ENCODE peak calls at places on chromosomes 5 and 9, in seven cellular contexts. R is iris pigment epithelial cell; G is HEK293T; S is hepatocyte; X is T-cell; F is CD4-positive, CD25-positive, alpha-beta regulatory T cell; N is uterus. D is an unnamed sample.

GRCh38 chr5:23419115-23419514 is 88.3 kb upstream of the PRDM9 start:
- DNase-seq in R (peak), N (no peak), S (no peak), X (no peak), G (peak), F (no peak), D (peak)

GRCh38 chr5:97412959-97413358 is 229.9 kb upstream of the RIOK2 start:
- DNase-seq in S (no peak), N (no peak), G (no peak), X (no peak), R (no peak), F (no peak), D (no peak)

GRCh38 chr9:113155911-113156559 is 5.2 kb downstream of the SLC31A2 start:
- DNase-seq in F (no peak), X (peak), N (no peak), R (no peak), S (no peak), G (no peak), D (no peak)

GRCh38 chr5:149362541-149362940 is 4.7 kb downstream of the PCYOX1L start:
- DNase-seq in F (no peak), N (no peak), S (no peak), G (no peak), X (no peak), R (no peak), D (no peak)

GRCh38 chr9:75907329-75907728 is 16.9 kb downstream of the PCSK5 start:
- DNase-seq in R (peak), N (no peak), F (no peak), G (no peak), X (no peak), S (peak), D (no peak)

GRCh38 chr5:65640240-65640639 is 15.4 kb downstream of the SHLD3 start:
- DNase-seq in F (no peak), R (peak), S (no peak), G (no peak), N (no peak), X (no peak), D (no peak)

GRCh38 chr5:75053286-75054109 is 1.1 kb upstream of the GCNT4 start:
- DNase-seq in R (peak), S (peak), F (peak), G (peak), X (peak), N (peak), D (peak)

GRCh38 chr5:102307232-102307631 is 11.1 kb upstream of the SLCO4C1 start:
- DNase-seq in X (no peak), G (no peak), R (no peak), S (no peak), F (no peak), N (no peak), D (no peak)

GRCh38 chr9:4798281-4798680 is 5.5 kb downstream of the RCL1 start:
- DNase-seq in G (no peak), N (no peak), X (no peak), S (no peak), F (no peak), R (no peak), D (no peak)

GRCh38 chr9:106862946-106863740 is at the start of gene ZNF462:
- DNase-seq in F (no peak), R (peak), G (peak), N (peak), S (peak), X (no peak), D (no peak)

GRCh38 chr9:110835404-110835803 is 166.8 kb downstream of the MUSK start:
- DNase-seq in N (no peak), S (no peak), X (no peak), G (no peak), F (no peak), R (peak), D (no peak)

GRCh38 chr9:419571-420156 is 205.0 kb downstream of the DOCK8 start:
- DNase-seq in G (no peak), X (no peak), S (peak), F (no peak), R (peak), N (no peak), D (no peak)

GRCh38 chr5:55853818-55854217 is 2.7 kb downstream of the IL31RA start:
- DNase-seq in X (no peak), R (peak), G (no peak), S (no peak), F (no peak), N (no peak), D (no peak)

GRCh38 chr9:136129176-136129575 is 10.5 kb upstream of the TMEM250 start:
- DNase-seq in G (no peak), R (no peak), N (no peak), F (no peak), S (no peak), X (no peak), D (no peak)

GRCh38 chr5:1792842-1793266 is 6.8 kb downstream of the MRPL36 start:
- DNase-seq in S (no peak), F (peak), R (peak), X (peak), G (no peak), N (no peak), D (no peak)

GRCh38 chr5:77163453-77163852 is 47.0 kb upstream of the PDE8B start:
- DNase-seq in S (no peak), X (no peak), N (no peak), R (no peak), F (no peak), G (no peak), D (no peak)

GRCh38 chr9:128245293-128246151 is 30.3 kb downstream of the GOLGA2 start:
- DNase-seq in X (no peak), N (peak), F (no peak), S (peak), G (no peak), R (peak), D (no peak)

GRCh38 chr5:149434162-149435014 is 55.3 kb upstream of the IL17B start:
- DNase-seq in R (peak), S (peak), F (peak), X (peak), N (peak), G (peak), D (peak)

GRCh38 chr9:92790542-92791527 is 26.2 kb upstream of the BICD2 start:
- DNase-seq in G (peak), S (peak), X (peak), R (peak), N (peak), F (peak), D (peak)

GRCh38 chr5:139364466-139364865 is 18.6 kb downstream of the SLC23A1 start:
- DNase-seq in G (no peak), F (no peak), R (no peak), N (no peak), S (no peak), X (no peak), D (no peak)

GRCh38 chr9:1231998-1232919 is 182.1 kb downstream of the DMRT2 start:
- DNase-seq in R (peak), X (no peak), N (peak), G (no peak), F (no peak), S (no peak), D (peak)

GRCh38 chr5:82749453-82749852 is 327.7 kb downstream of the TMEM167A start:
- DNase-seq in R (no peak), S (peak), N (no peak), G (no peak), F (no peak), X (no peak), D (no peak)

GRCh38 chr9:76996700-76997099 is 22.8 kb upstream of the FOXB2 start:
- DNase-seq in X (no peak), F (no peak), R (peak), S (peak), G (peak), N (peak), D (peak)

GRCh38 chr5:157924931-157925729 is 66.2 kb upstream of the CLINT1 start:
- DNase-seq in S (no peak), F (no peak), R (peak), N (no peak), G (no peak), X (no peak), D (no peak)

GRCh38 chr9:14993891-14994554 is 83.8 kb upstream of the FREM1 start:
- DNase-seq in R (no peak), S (no peak), X (no peak), F (no peak), G (no peak), N (no peak), D (no peak)

GRCh38 chr9:96189995-96190394 is 112.0 kb downstream of the HSD17B3 start:
- DNase-seq in S (no peak), F (no peak), X (no peak), R (no peak), N (no peak), G (no peak), D (no peak)

GRCh38 chr5:3025392-3025791 is 273.9 kb upstream of the IRX2 start:
- DNase-seq in X (no peak), N (no peak), F (no peak), G (no peak), R (no peak), S (no peak), D (no peak)

GRCh38 chr9:35506359-35506758 is 16.4 kb downstream of the RUSC2 start:
- DNase-seq in R (no peak), X (no peak), G (no peak), S (no peak), F (no peak), N (no peak), D (no peak)

GRCh38 chr5:135116146-135116545 is 82.1 kb upstream of the PITX1 start:
- DNase-seq in R (no peak), S (no peak), G (no peak), N (no peak), X (no peak), F (no peak), D (peak)

GRCh38 chr5:116410345-116410890 is 164.2 kb downstream of the SEMA6A start:
- DNase-seq in F (no peak), S (no peak), N (no peak), R (no peak), G (no peak), X (no peak), D (no peak)

GRCh38 chr5:6307304-6307703 is 71.0 kb downstream of the MED10 start:
- DNase-seq in F (no peak), N (no peak), S (no peak), X (no peak), R (no peak), G (no peak), D (peak)

GRCh38 chr5:125484272-125485002 is 738.0 kb upstream of the ZNF608 start:
- DNase-seq in N (peak), X (no peak), S (peak), G (peak), F (no peak), R (peak), D (peak)

GRCh38 chr5:85896499-85896898 is 721.2 kb upstream of the COX7C start:
- DNase-seq in G (no peak), X (no peak), N (no peak), F (no peak), S (no peak), R (no peak), D (no peak)

GRCh38 chr9:33124716-33125378 is 42.3 kb downstream of the B4GALT1 start:
- DNase-seq in G (no peak), N (no peak), X (no peak), R (no peak), S (no peak), F (no peak), D (no peak)

D was measured in body of pancreas.